ENCODE peak calls at places on chromosomes 16 and 17, in nine cellular contexts. K is suprapubic skin; U is effector memory CD4-positive, alpha-beta T cell; M is fibroblast of lung; Z is pancreas; R is upper lobe of left lung; V is A549; G is AG09309; F is body of pancreas. C is an unnamed sample.

GRCh38 chr16:15643453-15644305 is 725 bp upstream of the MARF1 start:
- DNase-seq in V (peak; percentile 74), K (no peak), G (peak; percentile 27), R (no peak), M (peak; percentile 79), F (peak; percentile 31), Z (no peak), U (no peak), C (peak; percentile 41)

GRCh38 chr17:40563371-40564052 is 1.8 kb downstream of the CCR7 start:
- DNase-seq in R (no peak), K (peak; percentile 55), V (no peak), M (no peak), G (no peak), Z (peak; percentile 9), F (no peak), U (no peak), C (no peak)

GRCh38 chr17:17757944-17758343 is 76.7 kb downstream of the RAI1 start:
- DNase-seq in G (no peak), R (no peak), M (no peak), V (no peak), U (no peak), K (no peak), F (no peak), Z (no peak), C (peak; percentile 44)

GRCh38 chr17:18107971-18108370 is 585 bp upstream of the MYO15A start:
- DNase-seq in Z (no peak), V (no peak), R (peak; percentile 57), U (no peak), F (no peak), M (no peak), G (no peak), K (no peak), C (no peak)

GRCh38 chr17:50863221-50863843 is 2.8 kb downstream of the TOB1 start:
- DNase-seq in R (peak; percentile 75), U (no peak), G (no peak), M (peak; percentile 49), Z (no peak), K (no peak), F (peak; percentile 66), V (peak; percentile 81), C (no peak)

GRCh38 chr16:30927789-30928378 is 4.5 kb downstream of the FBXL19 start:
- DNase-seq in V (peak; percentile 79), F (peak; percentile 49), R (peak; percentile 86), Z (peak; percentile 74), K (no peak), U (no peak), G (no peak), M (peak; percentile 42), C (peak; percentile 51)

GRCh38 chr17:7523033-7523432 is 25.8 kb upstream of the TNFSF12 start:
- DNase-seq in M (peak; percentile 17), Z (no peak), K (no peak), V (peak; percentile 63), G (no peak), F (no peak), U (no peak), R (no peak), C (no peak)

GRCh38 chr17:80804466-80804865 is 187.2 kb upstream of the CHMP6 start:
- DNase-seq in K (peak; percentile 55), U (no peak), R (no peak), V (no peak), Z (no peak), M (no peak), F (no peak), G (no peak), C (no peak)

GRCh38 chr16:66365588-66365987 is 903 bp upstream of the CDH5 start:
- DNase-seq in V (peak; percentile 42), F (no peak), U (no peak), K (no peak), Z (no peak), G (no peak), R (no peak), M (peak; percentile 50), C (no peak)

GRCh38 chr17:7058831-7059447 is 15.0 kb upstream of the SLC16A11 start:
- DNase-seq in M (no peak), R (no peak), Z (no peak), F (no peak), V (no peak), G (no peak), U (no peak), K (no peak), C (no peak)

GRCh38 chr17:11097121-11097520 is 143.9 kb upstream of the SHISA6 start:
- DNase-seq in Z (no peak), G (no peak), F (no peak), K (no peak), U (no peak), V (no peak), M (no peak), R (no peak), C (no peak)

GRCh38 chr16:74521691-74522090 is 85.2 kb downstream of the GLG1 start:
- DNase-seq in K (no peak), V (no peak), M (peak; percentile 15), R (no peak), Z (no peak), F (no peak), U (no peak), G (no peak), C (no peak)

DNA sequence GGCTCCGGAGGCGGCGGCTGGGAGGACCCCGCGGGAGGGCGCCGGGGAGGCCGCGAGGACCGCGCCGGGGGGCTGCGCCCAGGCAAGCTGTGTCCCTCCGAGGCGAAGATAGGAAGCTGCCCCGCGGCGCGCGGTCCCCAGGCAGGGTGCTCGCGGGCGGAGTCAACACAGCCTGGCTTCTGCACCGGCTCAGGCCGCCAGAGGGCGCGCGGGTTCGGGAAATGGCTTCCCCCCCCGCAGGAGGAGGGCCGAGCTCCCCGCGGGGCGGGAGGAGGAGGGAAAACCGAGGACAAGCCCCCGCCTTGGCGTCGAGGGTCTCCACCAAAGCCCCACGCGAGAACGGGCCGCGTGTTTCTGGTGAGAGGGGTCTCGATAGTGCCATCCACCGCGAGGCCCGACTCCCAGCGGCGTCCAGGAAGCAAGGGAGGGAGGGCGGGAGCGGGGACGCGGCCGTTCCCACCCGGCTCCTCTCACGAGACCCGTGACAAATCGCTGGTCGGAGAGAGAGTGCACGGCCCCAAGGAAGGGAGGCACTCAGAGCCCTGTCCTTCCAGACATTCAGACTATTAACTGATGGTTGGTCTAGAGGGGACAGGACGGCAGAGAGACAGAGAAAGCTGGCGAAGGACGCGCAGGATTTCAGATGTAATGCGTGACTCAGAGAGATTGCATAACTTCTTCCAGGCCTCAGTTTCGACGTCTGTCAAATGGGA is 64.4 kb upstream of the DNAJA2 start:
- DNase-seq in V (peak; percentile 79), F (peak; percentile 88), G (peak; percentile 17), M (peak; percentile 68), Z (peak; percentile 93), K (peak; percentile 94), R (peak; percentile 99), U (peak; percentile 69), C (peak; percentile 90)
- H3K4me3 ChIP-seq in V (peak overlapping the region; percentile 62), F (peak overlapping the region; percentile 16), G (peak overlapping the region; percentile 60), M (peak overlapping the region; percentile 52), Z (peak overlapping the region; percentile 51), K (peak overlapping the region; percentile 60), R (peak overlapping the region; percentile 57), U (peak overlapping the region; percentile 56), C (peak overlapping the region; percentile 28)

DNA sequence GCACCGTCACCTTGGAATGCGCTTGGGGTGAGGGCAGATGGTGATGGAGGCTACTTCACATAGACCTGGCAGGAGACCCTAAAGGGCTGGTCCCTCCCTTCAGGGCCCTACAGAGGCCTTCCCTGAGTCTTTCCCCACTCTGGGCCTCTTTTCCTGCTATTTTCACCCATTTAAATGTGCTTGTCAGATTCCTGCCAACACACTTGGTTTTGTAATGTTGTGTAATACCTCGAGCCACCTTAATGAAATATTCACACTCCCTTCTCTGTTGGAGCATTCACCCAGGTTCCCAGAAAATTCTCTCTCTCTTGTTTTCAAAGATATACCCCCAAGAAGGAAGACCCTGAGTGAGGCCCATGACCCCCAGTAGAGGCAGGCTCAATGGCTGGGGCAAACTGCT is 456.6 kb upstream of the DYNLRB2 start:
- DNase-seq in R (no peak), U (no peak), Z (no peak), V (no peak), G (no peak), K (no peak), F (no peak), M (no peak), C (no peak)
- H3K4me3 ChIP-seq in R (no peak overlapping the region), U (no peak overlapping the region), Z (no peak overlapping the region), V (no peak overlapping the region), G (no peak overlapping the region), K (no peak overlapping the region), F (no peak overlapping the region), M (no peak overlapping the region), C (no peak overlapping the region)

DNA sequence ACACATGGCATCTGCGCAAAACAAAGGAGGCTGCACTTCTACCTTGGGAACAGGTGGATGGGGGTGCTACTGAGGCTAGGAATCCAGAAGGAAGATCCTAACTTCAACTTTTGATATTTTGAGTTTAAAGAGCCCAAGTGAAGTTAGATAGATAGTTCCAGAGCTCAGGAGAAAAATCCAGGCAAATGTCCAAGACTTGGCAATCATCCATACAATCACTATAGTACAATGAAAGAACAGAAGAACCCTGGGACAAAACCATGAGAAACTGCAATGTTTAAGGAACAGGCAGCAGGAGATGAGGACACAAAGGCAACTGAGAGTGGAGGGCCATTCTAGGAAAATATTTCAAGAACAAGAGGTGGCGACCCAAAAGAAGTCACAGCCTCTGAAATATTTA is 12.4 kb downstream of the CDYL2 start:
- DNase-seq in F (no peak), V (no peak), U (no peak), Z (no peak), G (no peak), K (no peak), M (peak; percentile 6), R (no peak), C (no peak)
- H3K4me3 ChIP-seq in F (no peak overlapping the region), V (no peak overlapping the region), U (no peak overlapping the region), Z (no peak overlapping the region), G (no peak overlapping the region), K (no peak overlapping the region), M (no peak overlapping the region), R (no peak overlapping the region), C (no peak overlapping the region)

DNA sequence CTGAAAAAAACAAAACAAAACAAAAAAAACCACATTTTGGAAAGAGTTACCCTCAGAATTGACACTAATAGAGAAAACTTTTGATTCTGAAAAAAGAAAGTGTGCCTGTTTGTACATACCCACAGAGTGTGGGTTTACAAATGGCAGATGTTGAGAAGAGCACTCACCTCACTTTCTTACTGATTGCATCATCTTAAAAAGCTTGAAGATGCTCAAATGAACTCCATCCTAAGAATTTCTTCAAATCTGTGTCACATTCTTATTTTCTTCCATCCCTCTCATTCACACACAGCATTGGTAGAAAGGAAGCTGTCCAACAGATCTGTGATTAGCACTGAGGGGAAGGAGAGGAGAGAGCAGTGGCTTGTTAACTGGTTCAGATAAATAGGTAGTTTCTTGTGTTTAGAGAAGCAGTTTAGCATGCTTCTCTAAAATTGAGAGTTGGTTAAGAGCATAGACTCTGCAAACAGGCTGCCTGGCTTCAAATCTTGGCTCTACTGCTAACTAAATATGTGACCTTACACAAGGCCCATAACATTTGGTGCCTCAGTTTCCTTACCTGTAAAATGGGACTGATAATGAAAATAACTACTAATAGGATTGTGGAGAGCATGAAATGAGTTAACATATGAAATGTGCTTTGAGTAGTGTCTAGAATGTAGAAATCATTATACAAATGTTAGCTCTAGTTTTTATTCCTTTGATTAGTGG is 6.9 kb downstream of the GNAO1 start:
- DNase-seq in G (no peak), Z (no peak), K (no peak), M (no peak), R (no peak), U (no peak), V (no peak), F (no peak), C (no peak)
- H3K4me3 ChIP-seq in G (no peak overlapping the region), Z (no peak overlapping the region), K (no peak overlapping the region), M (no peak overlapping the region), R (no peak overlapping the region), U (no peak overlapping the region), V (no peak overlapping the region), F (no peak overlapping the region), C (no peak overlapping the region)